ENCODE peak calls at places on chromosomes 7 and 10, in eight cellular contexts. P is upper lobe of left lung, G is spleen, L is ovary, U is heart left ventricle, Q is stomach, M is tibial nerve, V is IMR-90. A is an unnamed sample.

GRCh38 chr10:13890233-13890616 is 303.5 kb downstream of the PRPF18 start:
- DNase-seq in G (no peak), P (no peak), U (no peak), M (no peak), Q (no peak), V (peak; percentile 71), L (no peak), A (no peak)

GRCh38 chr7:24831240-24831639 is 74.0 kb upstream of the GSDME start:
- DNase-seq in U (no peak), P (no peak), L (no peak), Q (no peak), G (no peak), M (no peak), V (peak; percentile 68), A (no peak)

GRCh38 chr10:22250897-22251605 is 33.2 kb upstream of the EBLN1 start:
- DNase-seq in Q (no peak), V (no peak), P (no peak), U (no peak), G (no peak), M (no peak), L (no peak), A (no peak)

GRCh38 chr7:4791738-4792536 is 16.5 kb downstream of the AP5Z1 start:
- DNase-seq in G (peak; percentile 94), Q (peak; percentile 33), M (peak; percentile 84), U (peak; percentile 83), L (peak; percentile 77), P (peak; percentile 94), V (peak; percentile 15), A (peak; percentile 62)

GRCh38 chr7:49099587-49100326 is 175.4 kb downstream of the CDC14C start:
- DNase-seq in U (no peak), Q (no peak), G (no peak), P (no peak), M (no peak), L (no peak), V (no peak), A (no peak)

GRCh38 chr7:94344826-94345225 is 49.9 kb upstream of the COL1A2 start:
- DNase-seq in P (no peak), L (no peak), G (no peak), M (no peak), Q (no peak), U (no peak), V (peak; percentile 61), A (no peak)

GRCh38 chr7:30322656-30323355 is 38.4 kb downstream of the ZNRF2 start:
- DNase-seq in V (no peak), L (no peak), U (no peak), M (no peak), G (no peak), P (no peak), Q (no peak), A (no peak)

GRCh38 chr7:44665531-44666213 is 59.2 kb downstream of the OGDH start:
- DNase-seq in V (peak; percentile 76), Q (no peak), G (no peak), U (no peak), P (no peak), L (no peak), M (no peak), A (no peak)

GRCh38 chr7:135900186-135900585 is 77.0 kb downstream of the MTPN start:
- DNase-seq in V (no peak), L (no peak), M (no peak), P (no peak), G (no peak), Q (no peak), U (no peak), A (no peak)

GRCh38 chr10:21473541-21473940 is 51.9 kb downstream of the SKIDA1 start:
- DNase-seq in V (no peak), P (no peak), M (no peak), L (no peak), Q (no peak), U (no peak), G (peak; percentile 62), A (no peak)

DNA sequence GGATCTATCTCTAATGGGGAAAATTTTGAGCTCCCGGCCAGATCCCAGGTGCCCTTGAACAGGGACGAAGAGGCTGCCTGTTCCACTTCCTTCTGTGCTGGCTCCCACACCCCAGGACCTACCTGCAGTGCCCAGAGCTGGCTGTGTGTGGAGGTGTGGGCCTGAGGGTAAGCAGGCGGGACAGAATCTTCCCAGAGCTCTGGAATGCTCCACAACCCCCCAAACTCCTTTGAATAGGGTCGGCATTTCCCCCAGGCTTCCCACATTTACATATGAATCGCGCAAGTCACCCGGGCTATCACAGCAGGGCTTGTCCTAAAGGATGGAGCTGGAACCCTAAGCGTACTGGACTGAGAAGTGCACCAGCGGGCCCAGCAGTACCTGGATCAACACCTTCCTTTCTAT is 95.9 kb downstream of the DNMBP start:
- DNase-seq in U (no peak), M (no peak), G (no peak), P (no peak), V (no peak), Q (peak; percentile 63), L (no peak), A (peak; percentile 63)
- TF ChIP-seq POLR2A in U (no peak), M (no peak), G (no peak), P (no peak), V (no peak), Q (no peak), L (no peak), A (no peak)

GRCh38 chr7:116782177-116782711 is 80.1 kb upstream of the CAPZA2 start:
- DNase-seq in P (no peak), U (no peak), V (peak; percentile 48), Q (no peak), M (no peak), L (no peak), G (no peak), A (no peak)

GRCh38 chr7:116781584-116781983 is 80.8 kb upstream of the CAPZA2 start:
- DNase-seq in L (no peak), P (no peak), Q (no peak), U (no peak), M (no peak), V (no peak), G (no peak), A (no peak)

GRCh38 chr7:116784647-116785046 is 77.7 kb upstream of the CAPZA2 start:
- DNase-seq in P (no peak), U (no peak), V (no peak), Q (no peak), G (no peak), M (no peak), L (no peak), A (no peak)

GRCh38 chr7:116785851-116786250 is 76.5 kb upstream of the CAPZA2 start:
- DNase-seq in G (no peak), L (no peak), M (no peak), U (no peak), P (no peak), V (no peak), Q (no peak), A (no peak)

DNA sequence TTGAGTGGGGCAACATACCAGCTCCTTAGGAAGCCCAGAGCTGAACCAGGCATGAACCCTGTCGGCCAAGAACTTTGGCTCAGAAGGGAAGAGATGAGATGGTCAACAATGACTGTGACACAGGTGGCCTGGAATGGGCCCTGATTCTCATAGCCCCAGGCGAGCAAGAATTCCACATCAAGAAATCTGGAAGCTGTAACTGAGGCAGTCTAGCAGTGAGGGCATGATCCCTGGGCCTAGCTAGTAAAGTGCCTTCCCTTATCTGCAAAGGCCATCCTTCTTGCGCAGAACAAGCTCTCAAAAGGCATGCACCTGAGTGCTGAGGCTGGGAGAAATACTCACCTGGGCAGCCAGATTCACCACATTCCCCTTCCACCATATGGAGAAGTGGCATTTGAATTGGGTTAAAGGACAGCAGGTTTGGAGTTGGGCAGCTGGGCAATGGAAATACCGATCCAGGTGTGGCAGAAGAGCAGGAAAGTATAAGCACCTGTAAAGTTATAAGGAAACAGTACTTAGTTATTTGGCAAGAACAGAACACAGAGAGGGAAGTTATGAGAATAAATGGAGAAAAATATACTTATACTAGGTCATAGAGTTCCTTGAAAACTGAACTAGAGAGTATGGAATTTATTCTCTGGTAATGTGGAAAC is 78.6 kb upstream of the CAPZA2 start:
- DNase-seq in P (no peak), L (no peak), U (no peak), V (no peak), G (no peak), Q (no peak), M (no peak), A (peak; percentile 35)
- H3K4me1 ChIP-seq in P (peaks cover 18% of the 10 kb centered on the region), L (no peaks in the 10 kb centered on the region), U (no peaks in the 10 kb centered on the region), V (peaks cover 25% of the 10 kb centered on the region), G (peaks cover 3% of the 10 kb centered on the region), Q (peaks cover 7% of the 10 kb centered on the region), M (peaks cover 19% of the 10 kb centered on the region), A (peaks cover 33% of the 10 kb centered on the region)

GRCh38 chr10:120945182-120945581 is 94.0 kb downstream of the WDR11 start:
- DNase-seq in M (no peak), G (no peak), V (no peak), L (no peak), U (no peak), P (no peak), Q (no peak), A (no peak)
- H3K4me3 ChIP-seq in M (no peak overlapping the region), G (no peak overlapping the region), V (no peak overlapping the region), L (no peak overlapping the region), U (no peak overlapping the region), P (no peak overlapping the region), Q (no peak overlapping the region), A (no peak overlapping the region)

GRCh38 chr10:118971187-118971586 is 58.3 kb upstream of the NANOS1 start:
- DNase-seq in Q (no peak), P (no peak), M (no peak), U (no peak), V (no peak), L (no peak), G (no peak), A (no peak)
- TF ChIP-seq POLR2A in Q (no peak), P (no peak), M (no peak), U (no peak), V (no peak), L (no peak), G (no peak), A (no peak)

A was measured in transverse colon.